ENCODE peak calls at places on chromosome 13, in ten cellular contexts. One of them, this sample, is unnamed.
A peak's percentile ranks its signal among the peaks of the same experiment; 100 is the strongest.

GRCh38 chr13:75258159-75258782 is 223.7 kb downstream of the TBC1D4 start:
- DNase-seq in H54: no peak
- DNase-seq in activated T-helper 1 cell treated with anti-CD3 and anti-CD28 coated beads, Interleukin-2, amount 50 U/mL, for 16 hours: no peak
- DNase-seq in GM13976: no peak
- DNase-seq in bronchial epithelial cell: peak; percentile 65
- DNase-seq in left lung: no peak
- DNase-seq in skeletal muscle cell: no peak
- DNase-seq in NCI-H1048: no peak
- DNase-seq in T-helper 17 cell: no peak
- DNase-seq in frontal cortex: no peak
- DNase-seq in this sample: no peak

GRCh38 chr13:109869312-109870237 is 83.2 kb upstream of the IRS2 start:
- DNase-seq in GM13976: no peak
- DNase-seq in H54: no peak
- DNase-seq in NCI-H1048: peak; percentile 58
- DNase-seq in activated T-helper 1 cell treated with anti-CD3 and anti-CD28 coated beads, Interleukin-2, amount 50 U/mL, for 16 hours: no peak
- DNase-seq in skeletal muscle cell: peak; percentile 39
- DNase-seq in bronchial epithelial cell: peak; percentile 22
- DNase-seq in left lung: peak; percentile 60
- DNase-seq in frontal cortex: no peak
- DNase-seq in T-helper 17 cell: no peak
- DNase-seq in this sample: peak; percentile 85

GRCh38 chr13:46124531-46124966 is 19.7 kb upstream of the CPB2 start:
- DNase-seq in NCI-H1048: no peak
- DNase-seq in left lung: peak; percentile 51
- DNase-seq in bronchial epithelial cell: no peak
- DNase-seq in GM13976: no peak
- DNase-seq in H54: no peak
- DNase-seq in activated T-helper 1 cell treated with anti-CD3 and anti-CD28 coated beads, Interleukin-2, amount 50 U/mL, for 16 hours: no peak
- DNase-seq in T-helper 17 cell: no peak
- DNase-seq in skeletal muscle cell: no peak
- DNase-seq in frontal cortex: no peak
- DNase-seq in this sample: no peak

GRCh38 chr13:104796581-104796980 is 1730.4 kb upstream of the SLC10A2 start:
- DNase-seq in activated T-helper 1 cell treated with anti-CD3 and anti-CD28 coated beads, Interleukin-2, amount 50 U/mL, for 16 hours: no peak
- DNase-seq in H54: no peak
- DNase-seq in skeletal muscle cell: no peak
- DNase-seq in NCI-H1048: no peak
- DNase-seq in T-helper 17 cell: no peak
- DNase-seq in frontal cortex: no peak
- DNase-seq in bronchial epithelial cell: no peak
- DNase-seq in left lung: no peak
- DNase-seq in GM13976: no peak
- DNase-seq in this sample: no peak

GRCh38 chr13:111295896-111296295 is 24.5 kb upstream of the TEX29 start:
- DNase-seq in left lung: no peak
- DNase-seq in activated T-helper 1 cell treated with anti-CD3 and anti-CD28 coated beads, Interleukin-2, amount 50 U/mL, for 16 hours: no peak
- DNase-seq in GM13976: no peak
- DNase-seq in NCI-H1048: no peak
- DNase-seq in frontal cortex: no peak
- DNase-seq in T-helper 17 cell: no peak
- DNase-seq in H54: no peak
- DNase-seq in skeletal muscle cell: no peak
- DNase-seq in bronchial epithelial cell: no peak
- DNase-seq in this sample: no peak

GRCh38 chr13:31773538-31773937 is 34.2 kb downstream of the RXFP2 start:
- DNase-seq in left lung: no peak
- DNase-seq in activated T-helper 1 cell treated with anti-CD3 and anti-CD28 coated beads, Interleukin-2, amount 50 U/mL, for 16 hours: no peak
- DNase-seq in frontal cortex: no peak
- DNase-seq in NCI-H1048: no peak
- DNase-seq in bronchial epithelial cell: peak; percentile 57
- DNase-seq in skeletal muscle cell: peak; percentile 75
- DNase-seq in T-helper 17 cell: no peak
- DNase-seq in H54: no peak
- DNase-seq in GM13976: no peak
- DNase-seq in this sample: no peak

GRCh38 chr13:37598572-37598971 is at the start of gene POSTN:
- DNase-seq in frontal cortex: no peak
- DNase-seq in skeletal muscle cell: no peak
- DNase-seq in activated T-helper 1 cell treated with anti-CD3 and anti-CD28 coated beads, Interleukin-2, amount 50 U/mL, for 16 hours: no peak
- DNase-seq in GM13976: no peak
- DNase-seq in T-helper 17 cell: no peak
- DNase-seq in H54: no peak
- DNase-seq in NCI-H1048: no peak
- DNase-seq in bronchial epithelial cell: no peak
- DNase-seq in left lung: no peak
- DNase-seq in this sample: no peak

GRCh38 chr13:111177081-111177711 is 62.1 kb downstream of the ARHGEF7 start:
- DNase-seq in activated T-helper 1 cell treated with anti-CD3 and anti-CD28 coated beads, Interleukin-2, amount 50 U/mL, for 16 hours: no peak
- DNase-seq in left lung: no peak
- DNase-seq in frontal cortex: no peak
- DNase-seq in bronchial epithelial cell: peak; percentile 23
- DNase-seq in T-helper 17 cell: peak; percentile 71
- DNase-seq in GM13976: no peak
- DNase-seq in NCI-H1048: no peak
- DNase-seq in skeletal muscle cell: no peak
- DNase-seq in H54: no peak
- DNase-seq in this sample: peak; percentile 78

GRCh38 chr13:35987572-35988513 is 143.3 kb downstream of the DCLK1 start:
- DNase-seq in bronchial epithelial cell: no peak
- DNase-seq in frontal cortex: no peak
- DNase-seq in skeletal muscle cell: no peak
- DNase-seq in GM13976: no peak
- DNase-seq in activated T-helper 1 cell treated with anti-CD3 and anti-CD28 coated beads, Interleukin-2, amount 50 U/mL, for 16 hours: no peak
- DNase-seq in left lung: no peak
- DNase-seq in NCI-H1048: no peak
- DNase-seq in T-helper 17 cell: no peak
- DNase-seq in H54: no peak
- DNase-seq in this sample: no peak

GRCh38 chr13:44546164-44546563 is 30.0 kb downstream of the TSC22D1 start:
- DNase-seq in H54: no peak
- DNase-seq in left lung: no peak
- DNase-seq in NCI-H1048: no peak
- DNase-seq in bronchial epithelial cell: no peak
- DNase-seq in skeletal muscle cell: no peak
- DNase-seq in frontal cortex: no peak
- DNase-seq in GM13976: no peak
- DNase-seq in activated T-helper 1 cell treated with anti-CD3 and anti-CD28 coated beads, Interleukin-2, amount 50 U/mL, for 16 hours: no peak
- DNase-seq in T-helper 17 cell: no peak
- DNase-seq in this sample: no peak

GRCh38 chr13:53068841-53069520 is 40.4 kb downstream of the OLFM4 start:
- DNase-seq in frontal cortex: peak; percentile 10
- DNase-seq in left lung: no peak
- DNase-seq in T-helper 17 cell: no peak
- DNase-seq in H54: no peak
- DNase-seq in GM13976: no peak
- DNase-seq in skeletal muscle cell: no peak
- DNase-seq in NCI-H1048: no peak
- DNase-seq in activated T-helper 1 cell treated with anti-CD3 and anti-CD28 coated beads, Interleukin-2, amount 50 U/mL, for 16 hours: no peak
- DNase-seq in bronchial epithelial cell: no peak
- DNase-seq in this sample: no peak

GRCh38 chr13:79725841-79726240 is 244.9 kb downstream of the NDFIP2 start:
- DNase-seq in GM13976: no peak
- DNase-seq in skeletal muscle cell: no peak
- DNase-seq in left lung: no peak
- DNase-seq in bronchial epithelial cell: no peak
- DNase-seq in T-helper 17 cell: no peak
- DNase-seq in frontal cortex: no peak
- DNase-seq in NCI-H1048: no peak
- DNase-seq in H54: no peak
- DNase-seq in activated T-helper 1 cell treated with anti-CD3 and anti-CD28 coated beads, Interleukin-2, amount 50 U/mL, for 16 hours: no peak
- DNase-seq in this sample: no peak

GRCh38 chr13:25908390-25908789 is 143.4 kb downstream of the SHISA2 start:
- DNase-seq in GM13976: no peak
- DNase-seq in activated T-helper 1 cell treated with anti-CD3 and anti-CD28 coated beads, Interleukin-2, amount 50 U/mL, for 16 hours: no peak
- DNase-seq in skeletal muscle cell: no peak
- DNase-seq in T-helper 17 cell: no peak
- DNase-seq in bronchial epithelial cell: no peak
- DNase-seq in frontal cortex: no peak
- DNase-seq in NCI-H1048: no peak
- DNase-seq in left lung: no peak
- DNase-seq in H54: no peak
- DNase-seq in this sample: no peak

GRCh38 chr13:67296511-67296910 is 66.4 kb upstream of the PCDH9 start:
- DNase-seq in NCI-H1048: no peak
- DNase-seq in bronchial epithelial cell: peak; percentile 21
- DNase-seq in H54: no peak
- DNase-seq in skeletal muscle cell: no peak
- DNase-seq in T-helper 17 cell: no peak
- DNase-seq in left lung: no peak
- DNase-seq in GM13976: no peak
- DNase-seq in activated T-helper 1 cell treated with anti-CD3 and anti-CD28 coated beads, Interleukin-2, amount 50 U/mL, for 16 hours: no peak
- DNase-seq in frontal cortex: no peak
- DNase-seq in this sample: no peak

GRCh38 chr13:50518791-50519201 is 324.7 kb downstream of the DLEU7 start:
- DNase-seq in NCI-H1048: no peak
- DNase-seq in activated T-helper 1 cell treated with anti-CD3 and anti-CD28 coated beads, Interleukin-2, amount 50 U/mL, for 16 hours: no peak
- DNase-seq in GM13976: no peak
- DNase-seq in T-helper 17 cell: no peak
- DNase-seq in skeletal muscle cell: no peak
- DNase-seq in H54: no peak
- DNase-seq in bronchial epithelial cell: no peak
- DNase-seq in frontal cortex: no peak
- DNase-seq in left lung: no peak
- DNase-seq in this sample: no peak

GRCh38 chr13:101576977-101577376 is 124.5 kb downstream of the ITGBL1 start:
- DNase-seq in H54: no peak
- DNase-seq in GM13976: no peak
- DNase-seq in NCI-H1048: no peak
- DNase-seq in bronchial epithelial cell: no peak
- DNase-seq in left lung: no peak
- DNase-seq in frontal cortex: no peak
- DNase-seq in activated T-helper 1 cell treated with anti-CD3 and anti-CD28 coated beads, Interleukin-2, amount 50 U/mL, for 16 hours: no peak
- DNase-seq in T-helper 17 cell: no peak
- DNase-seq in skeletal muscle cell: no peak
- DNase-seq in this sample: no peak

GRCh38 chr13:66224644-66225043 is 1005.5 kb downstream of the PCDH9 start:
- DNase-seq in skeletal muscle cell: no peak
- DNase-seq in activated T-helper 1 cell treated with anti-CD3 and anti-CD28 coated beads, Interleukin-2, amount 50 U/mL, for 16 hours: no peak
- DNase-seq in T-helper 17 cell: no peak
- DNase-seq in NCI-H1048: no peak
- DNase-seq in bronchial epithelial cell: no peak
- DNase-seq in left lung: no peak
- DNase-seq in GM13976: no peak
- DNase-seq in H54: no peak
- DNase-seq in frontal cortex: no peak
- DNase-seq in this sample: no peak

GRCh38 chr13:103525530-103525929 is 459.3 kb upstream of the SLC10A2 start:
- DNase-seq in GM13976: no peak
- DNase-seq in NCI-H1048: no peak
- DNase-seq in skeletal muscle cell: no peak
- DNase-seq in activated T-helper 1 cell treated with anti-CD3 and anti-CD28 coated beads, Interleukin-2, amount 50 U/mL, for 16 hours: no peak
- DNase-seq in T-helper 17 cell: no peak
- DNase-seq in H54: no peak
- DNase-seq in left lung: no peak
- DNase-seq in frontal cortex: no peak
- DNase-seq in bronchial epithelial cell: no peak
- DNase-seq in this sample: no peak

GRCh38 chr13:45392811-45393210 is 25.4 kb downstream of the SLC25A30 start:
- DNase-seq in left lung: no peak
- DNase-seq in GM13976: no peak
- DNase-seq in NCI-H1048: no peak
- DNase-seq in H54: no peak
- DNase-seq in frontal cortex: no peak
- DNase-seq in T-helper 17 cell: no peak
- DNase-seq in skeletal muscle cell: no peak
- DNase-seq in activated T-helper 1 cell treated with anti-CD3 and anti-CD28 coated beads, Interleukin-2, amount 50 U/mL, for 16 hours: no peak
- DNase-seq in bronchial epithelial cell: no peak
- DNase-seq in this sample: peak; percentile 4

GRCh38 chr13:31824705-31825512 is 85.6 kb downstream of the RXFP2 start:
- DNase-seq in bronchial epithelial cell: peak; percentile 3
- DNase-seq in T-helper 17 cell: no peak
- DNase-seq in activated T-helper 1 cell treated with anti-CD3 and anti-CD28 coated beads, Interleukin-2, amount 50 U/mL, for 16 hours: no peak
- DNase-seq in GM13976: peak; percentile 19
- DNase-seq in frontal cortex: no peak
- DNase-seq in skeletal muscle cell: no peak
- DNase-seq in NCI-H1048: no peak
- DNase-seq in H54: no peak
- DNase-seq in left lung: no peak
- DNase-seq in this sample: no peak

GRCh38 chr13:111850458-111850857 is 216.5 kb upstream of the SOX1 start:
- DNase-seq in T-helper 17 cell: no peak
- DNase-seq in activated T-helper 1 cell treated with anti-CD3 and anti-CD28 coated beads, Interleukin-2, amount 50 U/mL, for 16 hours: no peak
- DNase-seq in GM13976: no peak
- DNase-seq in H54: no peak
- DNase-seq in skeletal muscle cell: no peak
- DNase-seq in frontal cortex: no peak
- DNase-seq in bronchial epithelial cell: no peak
- DNase-seq in left lung: no peak
- DNase-seq in NCI-H1048: no peak
- DNase-seq in this sample: no peak

GRCh38 chr13:48532146-48532472 is 771 bp downstream of the RCBTB2 start:
- DNase-seq in NCI-H1048: no peak
- DNase-seq in frontal cortex: no peak
- DNase-seq in H54: no peak
- DNase-seq in GM13976: no peak
- DNase-seq in T-helper 17 cell: no peak
- DNase-seq in activated T-helper 1 cell treated with anti-CD3 and anti-CD28 coated beads, Interleukin-2, amount 50 U/mL, for 16 hours: no peak
- DNase-seq in left lung: peak; percentile 43
- DNase-seq in bronchial epithelial cell: no peak
- DNase-seq in skeletal muscle cell: peak; percentile 22
- DNase-seq in this sample: no peak

GRCh38 chr13:90806905-90807304 is 540.6 kb upstream of the MIR17HG start:
- DNase-seq in bronchial epithelial cell: no peak
- DNase-seq in GM13976: no peak
- DNase-seq in NCI-H1048: no peak
- DNase-seq in T-helper 17 cell: no peak
- DNase-seq in skeletal muscle cell: peak; percentile 15
- DNase-seq in left lung: no peak
- DNase-seq in H54: no peak
- DNase-seq in activated T-helper 1 cell treated with anti-CD3 and anti-CD28 coated beads, Interleukin-2, amount 50 U/mL, for 16 hours: no peak
- DNase-seq in frontal cortex: no peak
- DNase-seq in this sample: no peak

GRCh38 chr13:113550453-113550852 is 34.1 kb upstream of the TFDP1 start:
- DNase-seq in frontal cortex: no peak
- DNase-seq in GM13976: no peak
- DNase-seq in activated T-helper 1 cell treated with anti-CD3 and anti-CD28 coated beads, Interleukin-2, amount 50 U/mL, for 16 hours: no peak
- DNase-seq in T-helper 17 cell: no peak
- DNase-seq in NCI-H1048: no peak
- DNase-seq in skeletal muscle cell: no peak
- DNase-seq in bronchial epithelial cell: no peak
- DNase-seq in H54: no peak
- DNase-seq in left lung: peak; percentile 14
- DNase-seq in this sample: peak; percentile 52

GRCh38 chr13:20825476-20825875 is 51.7 kb upstream of the EEF1AKMT1 start:
- DNase-seq in activated T-helper 1 cell treated with anti-CD3 and anti-CD28 coated beads, Interleukin-2, amount 50 U/mL, for 16 hours: no peak
- DNase-seq in skeletal muscle cell: no peak
- DNase-seq in NCI-H1048: no peak
- DNase-seq in H54: no peak
- DNase-seq in GM13976: no peak
- DNase-seq in bronchial epithelial cell: no peak
- DNase-seq in left lung: no peak
- DNase-seq in frontal cortex: no peak
- DNase-seq in T-helper 17 cell: no peak
- DNase-seq in this sample: no peak

GRCh38 chr13:40792284-40793051 is 3.1 kb downstream of the SLC25A15 start:
- DNase-seq in H54: no peak
- DNase-seq in GM13976: no peak
- DNase-seq in left lung: no peak
- DNase-seq in skeletal muscle cell: no peak
- DNase-seq in frontal cortex: no peak
- DNase-seq in bronchial epithelial cell: no peak
- DNase-seq in NCI-H1048: no peak
- DNase-seq in activated T-helper 1 cell treated with anti-CD3 and anti-CD28 coated beads, Interleukin-2, amount 50 U/mL, for 16 hours: no peak
- DNase-seq in T-helper 17 cell: no peak
- DNase-seq in this sample: no peak

GRCh38 chr13:43786766-43787517 is at the start of gene ENOX1:
- DNase-seq in NCI-H1048: no peak
- DNase-seq in frontal cortex: peak; percentile 86
- DNase-seq in left lung: peak; percentile 44
- DNase-seq in skeletal muscle cell: no peak
- DNase-seq in bronchial epithelial cell: no peak
- DNase-seq in T-helper 17 cell: no peak
- DNase-seq in GM13976: peak; percentile 71
- DNase-seq in H54: peak; percentile 27
- DNase-seq in activated T-helper 1 cell treated with anti-CD3 and anti-CD28 coated beads, Interleukin-2, amount 50 U/mL, for 16 hours: no peak
- DNase-seq in this sample: no peak

GRCh38 chr13:73141292-73141771 is 82.5 kb downstream of the KLF5 start:
- DNase-seq in NCI-H1048: no peak
- DNase-seq in H54: no peak
- DNase-seq in frontal cortex: no peak
- DNase-seq in skeletal muscle cell: no peak
- DNase-seq in activated T-helper 1 cell treated with anti-CD3 and anti-CD28 coated beads, Interleukin-2, amount 50 U/mL, for 16 hours: no peak
- DNase-seq in T-helper 17 cell: no peak
- DNase-seq in left lung: no peak
- DNase-seq in bronchial epithelial cell: no peak
- DNase-seq in GM13976: no peak
- DNase-seq in this sample: no peak

This sample was measured in ascending aorta.